ENCODE peak calls at places on chromosomes 16 and 17, in six cellular contexts. Z is SK-N-SH, U is GM12878, T is IMR-90, Y is HepG2, C is K562. Q is an unnamed sample.
A peak's percentile ranks its signal among the peaks of the same experiment; 100 is the strongest.

GRCh38 chr17:16986391-16986790 is 14.5 kb upstream of the TNFRSF13B start:
- DNase-seq in Z (no peak), U (no peak), T (peak; percentile 52), Y (no peak), C (no peak), Q (no peak)

GRCh38 chr17:14922421-14922820 is 342.7 kb downstream of the PMP22 start:
- DNase-seq in Z (no peak), U (no peak), T (no peak), Y (no peak), C (no peak), Q (no peak)

GRCh38 chr16:30656974-30657865 is 1.0 kb upstream of the FBRS start:
- DNase-seq in Z (no peak), U (no peak), T (no peak), Y (no peak), C (no peak), Q (no peak)

GRCh38 chr16:58022601-58023371 is 2.8 kb upstream of the MMP15 start:
- DNase-seq in Z (peak; percentile 78), U (no peak), T (peak; percentile 68), Y (no peak), C (no peak), Q (no peak)

GRCh38 chr17:81349397-81350319 is 45.6 kb upstream of the BAHCC1 start:
- DNase-seq in Z (no peak), U (no peak), T (no peak), Y (peak; percentile 79), C (peak; percentile 86), Q (no peak)

GRCh38 chr16:12341966-12342365 is 365.4 kb downstream of the SNX29 start:
- DNase-seq in Z (no peak), U (no peak), T (peak; percentile 31), Y (no peak), C (no peak), Q (no peak)

GRCh38 chr17:37848690-37849616 is 75.3 kb upstream of the TBC1D3K start:
- DNase-seq in Z (no peak), U (peak; percentile 79), T (peak; percentile 96), Y (no peak), C (no peak), Q (peak; percentile 86)

GRCh38 chr17:36935681-36936454 is 1.4 kb upstream of the LHX1 start:
- DNase-seq in Z (peak; percentile 60), U (no peak), T (no peak), Y (no peak), C (peak; percentile 50), Q (peak; percentile 80)

GRCh38 chr16:67302882-67303434 is 23.6 kb downstream of the KCTD19 start:
- DNase-seq in Z (peak; percentile 10), U (no peak), T (no peak), Y (no peak), C (peak; percentile 43), Q (no peak)

GRCh38 chr16:68481636-68482035 is 33.3 kb upstream of the SMPD3 start:
- DNase-seq in Z (no peak), U (no peak), T (no peak), Y (no peak), C (no peak), Q (no peak)

GRCh38 chr16:4021070-4021779 is 95.0 kb downstream of the ADCY9 start:
- DNase-seq in Z (no peak), U (no peak), T (no peak), Y (peak; percentile 79), C (no peak), Q (no peak)

GRCh38 chr16:4213721-4214120 is 28.2 kb downstream of the SRL start:
- DNase-seq in Z (no peak), U (no peak), T (no peak), Y (no peak), C (no peak), Q (no peak)

GRCh38 chr16:14585287-14585686 is 44.8 kb downstream of the PARN start:
- DNase-seq in Z (no peak), U (no peak), T (no peak), Y (no peak), C (no peak), Q (no peak)

GRCh38 chr17:41287050-41287449 is 11.6 kb downstream of the KRTAP9-7 start:
- DNase-seq in Z (no peak), U (no peak), T (no peak), Y (peak; percentile 0), C (peak; percentile 0), Q (peak; percentile 18)

GRCh38 chr17:77441130-77441920 is 300.6 kb downstream of the SEC14L1 start:
- DNase-seq in Z (no peak), U (peak; percentile 98), T (no peak), Y (no peak), C (no peak), Q (no peak)
- TF ChIP-seq SMC3 in Z (no peak), U (peak; percentile 8), T (no peak), Y (no peak), C (no peak), Q (no peak)

GRCh38 chr17:77470330-77470786 is 329.6 kb downstream of the SEC14L1 start:
- DNase-seq in Z (no peak), U (no peak), T (no peak), Y (no peak), C (no peak), Q (no peak)

GRCh38 chr17:77472837-77473214 is 332.1 kb downstream of the SEC14L1 start:
- DNase-seq in Z (no peak), U (no peak), T (no peak), Y (no peak), C (no peak), Q (no peak)

GRCh38 chr17:77473615-77474226 is 333.0 kb downstream of the SEC14L1 start:
- DNase-seq in Z (no peak), U (no peak), T (no peak), Y (no peak), C (no peak), Q (no peak)

GRCh38 chr17:77470800-77471733 is 330.3 kb downstream of the SEC14L1 start:
- DNase-seq in Z (peak; percentile 89), U (no peak), T (peak; percentile 43), Y (peak; percentile 44), C (peak; percentile 63), Q (peak; percentile 34)

DNA sequence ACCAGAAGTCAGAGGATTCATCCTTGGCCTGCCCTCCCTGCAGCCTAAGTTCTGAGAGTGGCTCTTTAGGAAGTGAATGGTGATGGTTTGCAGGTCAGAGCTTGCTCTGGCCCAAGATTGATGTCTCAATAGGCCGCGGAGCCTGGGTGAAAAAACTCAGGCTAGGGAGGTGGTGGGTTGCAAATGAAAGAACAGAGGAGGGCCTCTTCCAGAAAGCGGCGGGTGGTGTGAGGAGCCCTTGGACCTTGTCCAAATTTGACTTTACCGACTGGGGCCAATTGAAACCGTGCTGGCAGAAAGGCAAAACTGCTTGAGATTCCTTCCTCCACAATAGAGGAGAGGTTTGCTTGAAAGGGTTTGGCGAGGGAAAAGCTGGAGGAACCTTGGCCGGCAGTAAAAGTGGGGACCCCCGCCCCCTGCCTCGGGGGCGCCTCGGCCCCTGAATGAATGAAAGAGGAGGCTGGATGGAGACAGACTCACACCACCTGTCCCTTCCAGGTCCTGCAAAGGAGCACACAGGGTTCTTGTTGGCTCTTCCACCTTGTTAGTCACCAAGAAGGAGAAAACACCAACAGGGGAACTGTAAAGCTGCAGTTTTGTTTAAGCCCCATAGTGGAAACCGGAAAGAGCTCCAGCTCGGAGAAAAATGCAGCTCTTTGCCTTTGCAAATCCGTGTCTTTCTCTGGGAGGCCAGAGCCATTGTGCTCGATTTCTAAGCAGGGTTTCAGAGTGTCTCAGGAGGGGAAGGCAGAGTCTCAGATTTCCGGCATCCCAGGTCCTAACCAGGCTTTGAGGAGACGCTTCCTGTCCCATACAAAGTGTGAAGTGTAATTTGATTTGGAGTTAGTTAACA is 331.4 kb downstream of the SEC14L1 start:
- DNase-seq in Z (peak; percentile 67), U (no peak), T (peak; percentile 64), Y (no peak), C (no peak), Q (no peak)
- TF ChIP-seq SMC3 in Z (no peak), U (no peak), T (no peak), Y (no peak), C (no peak), Q (no peak)

DNA sequence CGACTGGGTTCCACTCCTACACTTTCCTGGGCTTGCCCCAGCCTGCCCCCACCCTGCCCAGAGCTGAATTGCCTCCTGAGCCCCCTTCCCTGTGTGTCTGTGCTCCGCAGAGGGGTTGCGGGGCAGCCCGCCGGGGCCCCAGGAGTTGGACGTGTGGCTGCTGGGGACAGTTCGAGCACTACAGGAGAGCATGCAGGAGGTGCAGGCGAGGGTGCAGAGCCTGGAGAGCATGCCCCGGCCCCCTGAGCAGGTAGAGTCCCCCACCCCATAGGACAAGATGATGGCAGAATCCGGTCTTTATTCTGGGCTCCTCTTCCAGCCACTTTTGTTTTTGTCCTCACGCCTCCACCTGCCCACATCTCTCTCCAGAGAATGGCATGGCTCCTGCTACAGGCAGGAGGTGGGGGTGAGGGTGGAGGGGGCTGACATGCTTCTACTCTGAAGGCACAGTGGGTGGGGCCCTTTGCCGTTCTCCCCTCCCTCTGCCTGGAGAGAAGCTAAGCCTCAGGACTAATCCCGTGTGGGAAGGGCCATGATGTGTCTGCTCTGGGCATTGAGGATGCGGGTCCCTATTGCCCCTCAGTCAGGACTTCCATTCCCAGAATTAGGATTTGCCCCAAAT is 3.5 kb downstream of the ACBD4 start:
- DNase-seq in Z (no peak), U (no peak), T (no peak), Y (no peak), C (no peak), Q (no peak)
- TF ChIP-seq SMC3 in Z (no peak), U (no peak), T (no peak), Y (no peak), C (no peak), Q (no peak)

GRCh38 chr17:56096026-56096807 is 57.1 kb upstream of the ANKFN1 start:
- DNase-seq in Z (no peak), U (no peak), T (peak; percentile 45), Y (no peak), C (no peak), Q (no peak)

GRCh38 chr17:56098746-56099145 is 54.5 kb upstream of the ANKFN1 start:
- DNase-seq in Z (no peak), U (no peak), T (no peak), Y (no peak), C (no peak), Q (no peak)

GRCh38 chr17:56099649-56100048 is 53.6 kb upstream of the ANKFN1 start:
- DNase-seq in Z (no peak), U (no peak), T (peak; percentile 8), Y (no peak), C (no peak), Q (no peak)
- TF ChIP-seq SMC3 in Z (no peak), U (no peak), T (no peak), Y (no peak), C (no peak), Q (no peak)

DNA sequence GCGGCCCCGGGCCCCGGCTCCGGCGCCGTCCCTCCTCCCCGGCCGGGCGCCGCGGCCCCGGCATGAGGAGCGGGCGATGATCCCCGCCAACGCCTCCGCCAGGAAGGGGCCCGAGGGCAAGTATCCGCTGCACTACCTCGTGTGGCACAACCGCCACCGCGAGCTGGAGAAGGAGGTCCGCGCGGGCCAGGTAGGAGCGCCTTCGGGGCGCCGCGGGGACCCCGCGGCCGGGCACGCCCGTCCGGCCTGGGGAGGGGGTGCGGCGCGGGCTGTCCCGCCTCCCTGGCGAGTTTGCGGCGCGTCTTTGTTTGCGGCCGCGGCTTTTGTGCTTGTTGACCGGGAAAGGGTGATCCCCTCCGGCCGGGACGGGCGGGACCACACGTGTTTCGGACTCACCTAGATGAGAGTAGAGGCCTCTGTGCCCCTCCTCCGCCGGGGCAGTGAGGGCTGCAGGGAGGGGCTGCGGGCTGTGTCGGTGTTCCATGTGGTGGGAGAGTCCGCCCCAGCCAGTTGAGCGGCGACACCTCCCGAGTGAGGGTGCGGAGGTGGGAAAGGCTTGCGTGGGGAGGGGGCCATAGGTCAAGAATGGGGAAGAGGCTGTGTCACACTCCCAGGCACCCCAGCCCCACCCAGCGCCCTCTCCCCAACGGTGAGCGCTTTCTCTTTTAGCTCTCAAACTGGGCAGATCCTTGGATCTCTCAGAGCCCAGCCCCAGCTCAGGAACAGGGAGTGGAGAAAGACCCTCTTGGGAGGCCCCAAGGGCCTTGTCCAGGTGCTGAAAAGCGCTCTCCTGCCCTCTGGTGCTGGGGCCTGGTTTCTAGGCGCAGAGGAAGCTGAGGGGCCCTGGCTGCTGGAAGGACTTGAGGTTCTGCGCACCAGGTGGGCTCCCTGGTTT is 861 bp downstream of the ANKRD13B start:
- DNase-seq in Z (no peak), U (no peak), T (peak; percentile 24), Y (no peak), C (peak; percentile 50), Q (no peak)
- TF ChIP-seq SMC3 in Z (no peak), U (no peak), T (no peak), Y (peak; percentile 29), C (peak; percentile 15), Q (peak; percentile 58)

Q was measured in A549.